ENCODE peak calls at places on chromosomes 2 and 18, in eight cellular contexts. K is testis; Y is fibroblast of lung; Z is iPS-NIHi11; C is stimulated activated naive B cell treated with anti-CD40 and anti-IgM and Interleukin-4, amounts not matched to agents 10 μg/mL and 1 μg/mL and 100 μg/mL, for 72 hours; Q is neural crest cell; R is SJCRH30; E is A172. I is an unnamed sample.

GRCh38 chr2:175363719-175364118 is 182.2 kb upstream of the ATP5MC3 start:
- DNase-seq in Q (no peak), Y (no peak), C (no peak), Z (no peak), K (peak; percentile 15), R (peak; percentile 11), E (no peak), I (no peak)

GRCh38 chr2:170361359-170361936 is 183.5 kb downstream of the MYO3B start:
- DNase-seq in C (peak; percentile 45), R (peak; percentile 75), Z (peak; percentile 46), Q (peak; percentile 66), E (peak; percentile 58), Y (peak; percentile 61), K (peak; percentile 70), I (peak; percentile 53)

GRCh38 chr18:38362286-38362792 is 796.7 kb upstream of the CELF4 start:
- DNase-seq in Q (no peak), C (no peak), R (no peak), E (no peak), K (no peak), Z (no peak), Y (no peak), I (no peak)

GRCh38 chr2:100796499-100797100 is 23.3 kb upstream of the NPAS2 start:
- DNase-seq in Y (no peak), C (no peak), Q (no peak), Z (no peak), R (no peak), E (no peak), K (no peak), I (no peak)

GRCh38 chr2:239949079-239949478 is 76.1 kb downstream of the NDUFA10 start:
- DNase-seq in Z (no peak), Q (no peak), R (no peak), K (no peak), E (no peak), C (no peak), Y (no peak), I (no peak)

GRCh38 chr18:27847412-27847811 is 329.5 kb downstream of the CDH2 start:
- DNase-seq in Y (no peak), Q (no peak), R (no peak), E (no peak), C (no peak), K (no peak), Z (no peak), I (no peak)

GRCh38 chr2:190121971-190122370 is 59.4 kb upstream of the MSTN start:
- DNase-seq in K (no peak), R (peak; percentile 56), Z (peak; percentile 25), Y (peak; percentile 30), E (peak; percentile 19), C (no peak), Q (no peak), I (peak; percentile 32)

GRCh38 chr18:23207191-23207955 is 72.1 kb downstream of the CABLES1 start:
- DNase-seq in E (no peak), Y (no peak), C (no peak), K (no peak), Q (no peak), R (no peak), Z (peak; percentile 82), I (peak; percentile 74)

GRCh38 chr2:42249887-42250286 is 80.7 kb downstream of the EML4 start:
- DNase-seq in Y (no peak), Q (no peak), K (no peak), R (peak; percentile 92), Z (peak; percentile 48), E (peak; percentile 44), C (no peak), I (no peak)

GRCh38 chr2:191999101-191999836 is 152.4 kb upstream of the CAVIN2 start:
- DNase-seq in Y (peak; percentile 24), E (no peak), Q (no peak), K (no peak), Z (no peak), C (no peak), R (no peak), I (no peak)

GRCh38 chr2:134167015-134167414 is 86.9 kb upstream of the MGAT5 start:
- DNase-seq in Y (peak; percentile 15), R (no peak), Q (no peak), C (no peak), K (no peak), E (peak; percentile 73), Z (no peak), I (no peak)

GRCh38 chr2:140873915-140874531 is 1256.8 kb downstream of the LRP1B start:
- DNase-seq in E (no peak), C (no peak), Q (no peak), K (no peak), Z (no peak), Y (no peak), R (no peak), I (no peak)

GRCh38 chr18:70636991-70637390 is 348.1 kb downstream of the SOCS6 start:
- DNase-seq in C (no peak), Y (no peak), K (no peak), Q (no peak), R (no peak), E (peak; percentile 11), Z (no peak), I (no peak)